ENCODE peak calls at places on chromosome 22, in nine cellular contexts. C is tibial nerve, T is K562, D is upper lobe of left lung, G is A549, Q is stomach, B is HepG2, I is H1, O is transverse colon. Y is an unnamed sample. For H3K4me1, the result is how much of the 10 kb centered on the place peaks cover.

GRCh38 chr22:30555282-30556210 is 9.0 kb upstream of the SEC14L6 start:
- DNase-seq in T (no peak), D (no peak), I (no peak), Q (no peak), O (no peak), B (no peak), G (no peak), C (no peak), Y (no peak)

GRCh38 chr22:22075382-22076163 is 93.0 kb upstream of the TOP3B start:
- DNase-seq in Q (no peak), T (no peak), O (no peak), G (no peak), C (no peak), D (no peak), B (no peak), I (no peak), Y (no peak)

GRCh38 chr22:42432020-42432596 is at the start of gene NFAM1:
- DNase-seq in C (no peak), O (peak), D (peak), B (no peak), G (no peak), I (no peak), T (no peak), Q (peak), Y (peak)

GRCh38 chr22:21755855-21756284 is 20.3 kb upstream of the YPEL1 start:
- DNase-seq in T (peak), O (no peak), D (no peak), Q (no peak), G (no peak), B (peak), C (no peak), I (no peak), Y (no peak)

GRCh38 chr22:40401532-40401931 is 31.1 kb downstream of the SGSM3 start:
- DNase-seq in C (no peak), D (no peak), G (no peak), T (no peak), B (no peak), I (no peak), Q (no peak), O (no peak), Y (no peak)

GRCh38 chr22:24580276-24580675 is 12.6 kb downstream of the LRRC75B start:
- DNase-seq in I (no peak), Q (no peak), B (no peak), T (no peak), C (no peak), D (no peak), O (no peak), G (no peak), Y (no peak)

GRCh38 chr22:33861216-33861875 is 58.9 kb downstream of the LARGE1 start:
- DNase-seq in C (no peak), O (no peak), G (no peak), B (no peak), Q (no peak), I (no peak), D (peak), T (no peak), Y (no peak)

GRCh38 chr22:24994070-24994763 is 41.7 kb downstream of the KIAA1671 start:
- DNase-seq in D (no peak), I (no peak), C (no peak), T (no peak), G (no peak), B (no peak), Q (peak), O (peak), Y (no peak)

GRCh38 chr22:39662677-39663034 is 92.1 kb downstream of the CACNA1I start:
- DNase-seq in T (no peak), Q (no peak), D (no peak), G (no peak), C (no peak), O (no peak), I (peak), B (no peak), Y (no peak)

GRCh38 chr22:42343136-42343484 is 72.7 kb upstream of the TCF20 start:
- DNase-seq in T (no peak), I (no peak), Q (no peak), B (no peak), C (no peak), O (no peak), G (no peak), D (no peak), Y (no peak)

GRCh38 chr22:17191163-17191562 is 28.1 kb downstream of the ADA2 start:
- DNase-seq in B (no peak), D (no peak), Q (no peak), C (no peak), I (no peak), O (no peak), G (no peak), T (no peak), Y (no peak)

GRCh38 chr22:29096736-29097669 is 24.2 kb downstream of the KREMEN1 start:
- DNase-seq in D (no peak), B (peak), I (no peak), G (no peak), Q (peak), C (no peak), T (peak), O (no peak), Y (no peak)

GRCh38 chr22:43537019-43537585 is 125.3 kb downstream of the MPPED1 start:
- DNase-seq in I (no peak), Q (peak), B (peak), T (peak), G (no peak), O (no peak), C (no peak), D (no peak), Y (peak)

GRCh38 chr22:18103527-18104269 is 6.9 kb upstream of the TUBA8 start:
- DNase-seq in Q (no peak), T (no peak), O (no peak), D (no peak), C (no peak), G (no peak), B (no peak), I (no peak), Y (no peak)

GRCh38 chr22:46727813-46728364 is 10.2 kb downstream of the CERK start:
- DNase-seq in O (no peak), Q (no peak), I (no peak), D (no peak), T (no peak), C (no peak), G (no peak), B (no peak), Y (no peak)
- H3K4me1 ChIP-seq in O (half or more), Q (half or more), I (under half), D (under half), T (under half), C (under half), G (under half), B (under half), Y (under half)

GRCh38 chr22:23274891-23275694 is 94.8 kb downstream of the BCR start:
- DNase-seq in I (no peak), O (no peak), D (no peak), B (no peak), T (peak), Q (no peak), G (no peak), C (no peak), Y (no peak)
- TF ChIP-seq POLR2A in I (no peak), O (no peak), D (no peak), B (no peak), T (no peak), Q (no peak), G (no peak), C (no peak), Y (no peak)

GRCh38 chr22:48885919-48886305 is 941.8 kb downstream of the BRD1 start:
- DNase-seq in C (no peak), D (peak), I (no peak), Q (no peak), B (no peak), G (no peak), T (no peak), O (no peak), Y (peak)
- TF ChIP-seq EP300 in C (no peak), D (no peak), I (no peak), Q (no peak), B (no peak), G (no peak), T (no peak), O (no peak), Y (no peak)

GRCh38 chr22:37893583-37893983 is 12.5 kb upstream of the MICALL1 start:
- DNase-seq in B (peak), D (peak), C (no peak), I (no peak), Q (peak), O (no peak), T (peak), G (no peak), Y (no peak)

GRCh38 chr22:37894939-37895670 is 11.0 kb upstream of the MICALL1 start:
- DNase-seq in Q (peak), C (no peak), G (no peak), D (peak), O (no peak), B (no peak), T (no peak), I (peak), Y (no peak)

GRCh38 chr22:37887610-37888378 is 18.3 kb upstream of the MICALL1 start:
- DNase-seq in T (no peak), Q (no peak), D (no peak), I (no peak), G (no peak), B (no peak), C (peak), O (no peak), Y (peak)

GRCh38 chr22:37892566-37893338 is 13.3 kb upstream of the MICALL1 start:
- DNase-seq in I (no peak), O (no peak), G (no peak), Q (peak), T (no peak), B (no peak), D (peak), C (peak), Y (peak)

GRCh38 chr22:37891926-37892325 is 14.2 kb upstream of the MICALL1 start:
- DNase-seq in B (no peak), C (no peak), T (no peak), I (no peak), Q (no peak), O (no peak), D (no peak), G (no peak), Y (no peak)
- H3K4me1 ChIP-seq in B (half or more), C (half or more), T (under half), I (under half), Q (half or more), O (half or more), D (half or more), G (under half), Y (under half)

GRCh38 chr22:48920776-48921241 is 906.9 kb downstream of the BRD1 start:
- DNase-seq in G (no peak), O (no peak), D (no peak), B (no peak), T (no peak), C (no peak), Q (peak), I (peak), Y (peak)
- TF ChIP-seq POLR2A in G (no peak), O (no peak), D (no peak), B (no peak), T (no peak), C (no peak), Q (no peak), I (no peak), Y (no peak)

GRCh38 chr22:37781434-37782059 is 26.2 kb upstream of the GCAT start:
- DNase-seq in D (no peak), O (no peak), Q (no peak), G (no peak), T (no peak), B (peak), C (no peak), I (no peak), Y (no peak)

GRCh38 chr22:37778370-37779009 is 29.2 kb upstream of the GCAT start:
- DNase-seq in O (no peak), T (no peak), D (no peak), Q (no peak), I (no peak), C (no peak), B (no peak), G (no peak), Y (no peak)

GRCh38 chr22:37777122-37777687 is 30.5 kb upstream of the GCAT start:
- DNase-seq in O (peak), B (peak), G (no peak), I (no peak), C (peak), Q (peak), D (peak), T (peak), Y (peak)

GRCh38 chr22:37784829-37785495 is 22.8 kb upstream of the GCAT start:
- DNase-seq in O (peak), I (no peak), T (no peak), D (peak), C (no peak), B (peak), G (no peak), Q (peak), Y (no peak)

DNA sequence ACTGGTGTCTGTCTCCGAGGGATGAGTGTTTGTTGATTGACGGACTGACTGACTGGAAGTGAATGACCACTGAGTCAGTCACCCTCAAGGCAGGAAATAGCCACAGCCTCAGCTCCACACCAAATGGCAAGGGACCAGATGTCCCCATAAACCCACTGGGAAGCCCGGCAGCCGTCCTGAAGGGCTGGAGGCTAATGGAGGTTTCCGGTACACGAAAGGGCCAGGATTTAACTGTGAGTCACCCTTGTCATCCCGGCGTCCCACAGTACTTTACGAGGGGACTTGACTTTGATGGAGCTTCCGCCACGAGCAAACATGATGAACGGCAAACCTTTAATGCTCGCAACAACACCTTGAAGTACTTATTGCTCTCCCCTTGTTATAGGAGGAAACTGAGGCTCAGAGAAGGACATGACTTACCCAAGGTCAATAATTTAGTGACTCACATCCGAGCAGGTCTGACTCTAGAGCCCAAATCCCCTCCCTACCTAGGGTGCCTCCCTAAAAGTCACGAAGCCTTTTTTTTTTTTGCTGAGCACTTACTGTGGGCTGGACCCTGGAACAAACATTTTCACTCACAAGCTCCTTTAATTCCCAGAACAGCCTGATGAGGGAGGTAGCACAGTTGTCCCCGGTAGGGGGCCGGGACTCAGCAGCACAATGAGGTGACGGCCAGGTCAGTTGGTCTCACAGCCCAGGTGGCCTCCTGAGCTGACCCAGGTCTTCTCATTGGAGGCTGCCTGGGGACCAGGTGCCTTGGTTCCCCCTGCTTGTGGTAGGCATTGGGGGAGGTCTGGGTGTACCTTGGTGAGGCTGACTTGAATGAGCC is 25.2 kb upstream of the GCAT start:
- DNase-seq in G (no peak), D (no peak), C (no peak), B (peak), Q (no peak), I (no peak), O (no peak), T (peak), Y (no peak)
- TF ChIP-seq EP300 in G (no peak), D (no peak), C (no peak), B (no peak), Q (no peak), I (no peak), O (no peak), T (no peak), Y (no peak)

GRCh38 chr22:45253039-45253641 is 12.4 kb upstream of the KIAA0930 start:
- DNase-seq in O (no peak), I (no peak), B (no peak), G (no peak), T (no peak), Q (no peak), D (no peak), C (no peak), Y (no peak)

GRCh38 chr22:45248832-45249561 is 8.3 kb upstream of the KIAA0930 start:
- DNase-seq in T (no peak), C (no peak), G (no peak), I (no peak), Q (no peak), B (no peak), D (no peak), O (no peak), Y (no peak)

GRCh38 chr22:45251828-45252227 is 11.1 kb upstream of the KIAA0930 start:
- DNase-seq in T (no peak), Q (no peak), D (no peak), G (no peak), I (no peak), C (no peak), O (no peak), B (no peak), Y (no peak)

GRCh38 chr22:45254789-45255261 is 14.1 kb upstream of the KIAA0930 start:
- DNase-seq in G (no peak), B (no peak), C (no peak), Q (no peak), T (no peak), D (no peak), O (no peak), I (no peak), Y (no peak)

GRCh38 chr22:45254388-45254787 is 13.7 kb upstream of the KIAA0930 start:
- DNase-seq in C (no peak), Q (no peak), G (no peak), T (no peak), B (no peak), D (no peak), I (no peak), O (no peak), Y (no peak)
- H3K4me1 ChIP-seq in C (under half), Q (under half), G (under half), T (under half), B (under half), D (under half), I (under half), O (under half), Y (under half)

GRCh38 chr22:35914665-35915476 is 113.8 kb downstream of the RBFOX2 start:
- DNase-seq in T (peak), C (peak), I (peak), O (peak), G (peak), Q (peak), D (peak), B (peak), Y (peak)
- TF ChIP-seq POLR2A in T (no peak), C (no peak), I (no peak), O (no peak), G (no peak), Q (no peak), D (no peak), B (no peak), Y (no peak)

GRCh38 chr22:50730941-50731661 is 6.9 kb upstream of the ACR start:
- DNase-seq in B (no peak), D (peak), I (peak), Q (no peak), T (no peak), O (no peak), C (no peak), G (no peak), Y (no peak)
- TF ChIP-seq EP300 in B (no peak), D (no peak), I (no peak), Q (no peak), T (no peak), O (no peak), C (no peak), G (no peak), Y (no peak)

DNA sequence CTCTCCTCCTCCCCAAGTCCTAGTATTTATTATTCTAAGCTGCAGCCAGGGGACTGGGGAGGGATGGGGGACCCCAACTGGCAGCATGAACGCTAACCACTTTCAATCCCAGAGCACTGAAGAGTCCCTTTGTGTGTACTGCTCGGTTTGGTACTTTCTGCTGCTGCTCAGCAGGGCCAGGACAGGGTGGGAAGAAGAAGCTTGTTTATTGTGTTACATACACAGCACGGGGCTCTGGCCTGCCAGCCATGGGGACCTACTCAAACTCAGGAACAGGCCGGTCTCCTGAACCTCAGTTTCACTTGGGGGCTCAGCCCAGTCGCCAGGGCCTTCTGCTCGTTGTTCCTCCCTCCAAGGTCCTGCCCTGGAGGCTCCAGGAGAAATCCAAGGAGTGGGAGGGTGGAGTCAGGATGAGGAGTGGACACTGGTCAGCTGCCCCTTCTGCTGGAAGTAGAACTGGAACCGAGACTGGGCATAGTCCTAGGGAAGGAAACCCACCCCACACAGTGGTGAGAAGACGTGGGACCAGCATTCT is 616 bp upstream of the CPT1B start:
- DNase-seq in Q (no peak), I (no peak), T (no peak), D (no peak), B (no peak), G (no peak), C (no peak), O (no peak), Y (peak)
- H3K4me1 ChIP-seq in Q (under half), I (under half), T (under half), D (under half), B (under half), G (under half), C (under half), O (under half), Y (under half)